ENCODE peak calls at places on chromosome 22, in five cellular contexts. I is H1, N is K562, R is GM12878, Z is HepG2. H is an unnamed sample. For H3K79me2, the result is how much of the 10 kb centered on the place peaks cover.

GRCh38 chr22:29315286-29316195 is at the start of gene RASL10A:
- DNase-seq in R (no peak), I (peak), Z (no peak), N (peak), H (no peak)

GRCh38 chr22:38432264-38432663 is 22.7 kb downstream of the KCNJ4 start:
- DNase-seq in Z (peak), I (no peak), N (no peak), R (no peak), H (no peak)

GRCh38 chr22:43110444-43110926 is at the start of gene BIK:
- DNase-seq in Z (peak), R (no peak), N (peak), I (no peak), H (no peak)

GRCh38 chr22:50621948-50622722 is 5.8 kb downstream of the ARSA start:
- DNase-seq in I (peak), Z (no peak), N (no peak), R (peak), H (no peak)

GRCh38 chr22:47089796-47090460 is 327.5 kb downstream of the TBC1D22A start:
- DNase-seq in I (peak), Z (no peak), R (no peak), N (peak), H (no peak)

GRCh38 chr22:43826142-43827093 is 14.3 kb upstream of the EFCAB6 start:
- DNase-seq in N (no peak), I (peak), Z (no peak), R (no peak), H (no peak)

GRCh38 chr22:19806213-19807160 is 45.9 kb downstream of the TBX1 start:
- DNase-seq in Z (no peak), I (no peak), R (no peak), N (peak), H (peak)

GRCh38 chr22:44049369-44050231 is 25.5 kb downstream of the PARVB start:
- DNase-seq in R (no peak), I (no peak), N (no peak), Z (no peak), H (no peak)

GRCh38 chr22:19715286-19715939 is 1.1 kb downstream of the SEPTIN5 start:
- DNase-seq in R (no peak), Z (no peak), I (no peak), N (no peak), H (no peak)

GRCh38 chr22:29727248-29727551 is 7.4 kb downstream of the CABP7 start:
- DNase-seq in R (no peak), I (peak), N (peak), Z (peak), H (no peak)

GRCh38 chr22:43174941-43175531 is 11.9 kb downstream of the TTLL12 start:
- DNase-seq in I (no peak), R (no peak), Z (no peak), N (no peak), H (no peak)

GRCh38 chr22:34878996-34879395 is 187.0 kb upstream of the ISX start:
- DNase-seq in R (no peak), I (no peak), Z (no peak), N (no peak), H (no peak)

GRCh38 chr22:40525250-40525884 is 111.2 kb downstream of the MRTFA start:
- DNase-seq in N (peak), Z (peak), R (no peak), I (peak), H (no peak)

GRCh38 chr22:21054714-21055563 is 9.2 kb downstream of the LRRC74B start:
- DNase-seq in Z (no peak), I (no peak), N (no peak), R (no peak), H (no peak)

GRCh38 chr22:28008056-28008455 is 89.0 kb upstream of the PITPNB start:
- DNase-seq in I (no peak), Z (no peak), N (no peak), R (no peak), H (no peak)

GRCh38 chr22:17638432-17639237 is at the start of gene BCL2L13:
- DNase-seq in R (peak), N (peak), Z (peak), I (peak), H (peak)

GRCh38 chr22:26735019-26735409 is 77.6 kb downstream of the MIAT start:
- DNase-seq in N (no peak), Z (no peak), I (no peak), R (no peak), H (no peak)

GRCh38 chr22:27512283-27512761 is 289.2 kb downstream of the MN1 start:
- DNase-seq in R (no peak), Z (no peak), N (no peak), I (no peak), H (no peak)

GRCh38 chr22:38874529-38875222 is 2.7 kb upstream of the CBX6 start:
- DNase-seq in R (no peak), Z (no peak), I (no peak), N (no peak), H (no peak)

GRCh38 chr22:30822216-30823014 is 127.7 kb downstream of the OSBP2 start:
- DNase-seq in N (peak), R (no peak), I (peak), Z (no peak), H (no peak)

GRCh38 chr22:40107756-40108437 is 69.8 kb upstream of the TNRC6B start:
- DNase-seq in N (no peak), Z (no peak), R (no peak), I (no peak), H (no peak)

GRCh38 chr22:46263208-46263575 is at the start of gene PKDREJ:
- DNase-seq in I (peak), R (no peak), N (no peak), Z (no peak), H (no peak)

GRCh38 chr22:29113329-29113728 is 40.5 kb downstream of the KREMEN1 start:
- DNase-seq in R (no peak), Z (no peak), I (no peak), N (no peak), H (no peak)

GRCh38 chr22:19691721-19692341 is 22.5 kb upstream of the SEPTIN5 start:
- DNase-seq in I (no peak), R (no peak), Z (no peak), N (peak), H (peak)

GRCh38 chr22:19232620-19233019 is 54.1 kb upstream of the SLC25A1 start:
- DNase-seq in Z (no peak), I (no peak), R (no peak), N (no peak), H (no peak)

GRCh38 chr22:20126284-20127029 is 5.1 kb upstream of the ZDHHC8 start:
- DNase-seq in I (no peak), N (no peak), R (no peak), Z (no peak), H (no peak)

GRCh38 chr22:46902998-46903916 is 140.8 kb downstream of the TBC1D22A start:
- DNase-seq in N (no peak), R (no peak), I (peak), Z (no peak), H (no peak)

GRCh38 chr22:46674367-46674781 is 54.2 kb downstream of the GRAMD4 start:
- DNase-seq in N (no peak), R (no peak), I (no peak), Z (no peak), H (no peak)

GRCh38 chr22:41844036-41844435 is 11.1 kb downstream of the SREBF2 start:
- DNase-seq in N (no peak), R (no peak), I (no peak), Z (no peak), H (no peak)

GRCh38 chr22:39547587-39547947 is 15.0 kb upstream of the RPS19BP1 start:
- DNase-seq in Z (no peak), N (no peak), I (no peak), R (no peak), H (no peak)

GRCh38 chr22:38717244-38717643 is 11.5 kb downstream of the GTPBP1 start:
- DNase-seq in N (no peak), I (no peak), Z (no peak), R (no peak), H (no peak)

GRCh38 chr22:27217154-27217553 is 559.8 kb downstream of the MIAT start:
- DNase-seq in N (no peak), Z (no peak), I (no peak), R (no peak), H (no peak)

GRCh38 chr22:27624042-27624441 is 177.5 kb downstream of the MN1 start:
- DNase-seq in R (no peak), N (no peak), I (no peak), Z (no peak), H (no peak)

GRCh38 chr22:19086944-19087343 is 35.3 kb downstream of the DGCR2 start:
- DNase-seq in Z (no peak), I (no peak), N (no peak), R (no peak), H (no peak)

GRCh38 chr22:23233746-23234408 is 53.6 kb downstream of the BCR start:
- DNase-seq in I (no peak), N (peak), Z (no peak), R (no peak), H (no peak)
- H3K79me2 ChIP-seq in I (under half), N (half or more), Z (half or more), R (under half), H (half or more)

GRCh38 chr22:36954251-36955014 is 41.0 kb downstream of the CSF2RB start:
- DNase-seq in Z (no peak), N (no peak), R (no peak), I (no peak), H (no peak)
- TF ChIP-seq ATF3 in Z (no peak), N (no peak), R (no peak), I (no peak), H (no peak)

GRCh38 chr22:22684605-22685561 is 40.5 kb downstream of the GGTLC2 start:
- DNase-seq in I (peak), N (peak), R (no peak), Z (no peak), H (no peak)
- TF ChIP-seq CTCF in I (peak), N (no peak), R (peak), Z (peak), H (peak)

DNA sequence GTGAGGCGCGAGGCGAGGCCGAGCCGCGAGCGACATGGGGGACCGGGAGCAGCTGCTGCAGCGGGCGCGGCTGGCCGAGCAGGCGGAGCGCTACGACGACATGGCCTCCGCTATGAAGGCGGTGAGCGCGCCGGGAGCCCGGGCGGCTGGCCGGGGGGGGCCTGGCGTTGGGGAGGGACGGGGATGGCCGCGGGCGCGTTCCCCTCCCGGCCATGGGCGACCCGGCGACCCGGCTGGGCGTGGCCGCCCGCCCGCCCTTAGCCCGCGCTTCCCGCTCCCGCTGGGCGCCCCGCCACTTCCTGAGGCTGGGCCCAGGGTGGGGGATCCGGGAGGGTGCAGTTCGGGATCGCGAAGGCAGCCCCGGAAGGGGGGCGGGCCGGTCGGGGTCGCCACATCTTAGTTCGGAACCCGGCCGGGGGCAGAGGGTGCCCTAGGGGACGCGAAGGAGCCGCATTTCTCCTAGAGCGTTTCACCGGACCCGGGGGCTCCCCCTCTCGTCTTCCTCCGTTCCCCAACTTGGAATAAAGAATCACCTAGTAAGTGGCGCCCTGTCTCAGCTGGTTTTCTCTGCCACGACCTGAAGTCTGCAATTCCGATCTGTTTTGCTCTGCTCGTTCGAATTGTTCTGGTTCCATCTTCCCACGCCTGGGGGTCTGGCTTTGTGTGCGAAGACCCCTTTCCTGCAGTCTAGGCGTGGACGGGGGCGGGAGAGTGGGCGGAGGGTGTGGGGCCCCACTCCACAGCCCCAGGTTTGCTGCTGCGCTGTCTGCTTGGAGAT is 554 bp downstream of the YWHAH start:
- DNase-seq in I (peak), R (no peak), Z (no peak), N (peak), H (no peak)
- H3K79me2 ChIP-seq in I (under half), R (under half), Z (under half), N (half or more), H (half or more)

GRCh38 chr22:49481651-49482399 is 345.8 kb downstream of the BRD1 start:
- DNase-seq in I (no peak), N (no peak), Z (no peak), R (no peak), H (no peak)
- TF ChIP-seq ATF3 in I (no peak), N (no peak), Z (no peak), R (no peak), H (no peak)

DNA sequence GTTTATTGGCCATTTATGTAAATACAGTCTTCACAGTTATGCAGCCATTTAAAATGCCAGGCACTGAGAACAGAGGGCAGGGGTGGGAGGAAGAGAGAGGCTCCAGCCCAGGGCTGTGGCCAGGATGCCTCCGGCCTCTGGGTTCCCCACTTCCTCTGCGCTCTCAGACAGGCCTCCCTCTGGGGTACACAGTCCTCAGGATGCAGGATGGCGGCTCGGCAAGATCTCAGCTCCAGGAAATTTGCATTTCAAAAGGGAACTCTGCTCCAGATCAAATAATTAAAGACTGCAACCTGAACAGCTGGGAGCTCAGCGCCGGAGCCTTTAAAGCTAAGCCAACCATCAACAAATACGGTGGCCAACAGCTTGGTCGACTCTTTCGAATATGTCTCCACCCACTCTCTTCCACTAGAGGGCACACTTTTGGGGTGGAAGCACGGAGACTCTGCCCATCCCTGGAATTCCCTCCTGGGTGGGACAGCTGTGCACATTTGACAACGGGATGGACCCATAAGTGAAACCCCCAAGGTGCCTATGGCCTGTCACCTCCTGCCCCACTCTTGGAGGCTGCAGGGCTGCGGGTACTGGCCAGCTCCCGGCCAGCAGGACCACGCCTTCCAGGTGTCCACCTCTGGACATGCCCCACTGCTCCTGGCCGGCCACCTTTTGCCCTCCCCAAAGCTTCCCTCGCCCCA is 1044.7 kb downstream of the BRD1 start:
- DNase-seq in R (no peak), I (peak), Z (no peak), N (peak), H (peak)
- TF ChIP-seq CTCF in R (no peak), I (peak), Z (peak), N (peak), H (peak)

GRCh38 chr22:24992946-24993345 is 40.4 kb downstream of the KIAA1671 start:
- DNase-seq in Z (no peak), R (no peak), I (no peak), N (no peak), H (no peak)
- H3K79me2 ChIP-seq in Z (under half), R (under half), I (under half), N (under half), H (under half)

GRCh38 chr22:24588370-24588755 is 4.5 kb downstream of the LRRC75B start:
- DNase-seq in I (no peak), R (no peak), Z (no peak), N (no peak), H (no peak)
- TF ChIP-seq ATF3 in I (no peak), R (no peak), Z (no peak), N (no peak), H (no peak)

GRCh38 chr22:36232715-36233401 is 6.5 kb downstream of the APOL2 start:
- DNase-seq in Z (no peak), I (no peak), R (no peak), N (no peak), H (no peak)

GRCh38 chr22:36234211-36234610 is 5.1 kb downstream of the APOL2 start:
- DNase-seq in Z (no peak), I (no peak), R (no peak), N (no peak), H (no peak)

GRCh38 chr22:36234919-36235318 is 4.4 kb downstream of the APOL2 start:
- DNase-seq in R (no peak), I (no peak), Z (no peak), N (no peak), H (no peak)

GRCh38 chr22:36235585-36235984 is 3.7 kb downstream of the APOL2 start:
- DNase-seq in R (no peak), Z (no peak), I (no peak), N (no peak), H (no peak)

GRCh38 chr22:36233796-36234195 is 5.5 kb downstream of the APOL2 start:
- DNase-seq in I (no peak), N (no peak), R (no peak), Z (no peak), H (no peak)
- TF ChIP-seq CTCF in I (no peak), N (no peak), R (no peak), Z (no peak), H (no peak)

GRCh38 chr22:45179276-45180049 is 15.7 kb downstream of the NUP50 start:
- DNase-seq in I (no peak), R (no peak), N (no peak), Z (no peak), H (no peak)
- H3K79me2 ChIP-seq in I (under half), R (under half), N (under half), Z (under half), H (half or more)

H was measured in HCT116.